ENCODE peak calls at places on chromosome 15, in six cellular contexts. S, M, Z, K, G and H are unnamed samples.

GRCh38 chr15:56734013-56734625 is 810 bp upstream of the ZNF280D start:
- DNase-seq in S (peak; percentile 29), M (no peak), Z (peak; percentile 11), K (no peak), G (no peak), H (no peak)

GRCh38 chr15:69996842-69997478 is 100.8 kb downstream of the TLE3 start:
- DNase-seq in S (no peak), M (no peak), Z (no peak), K (no peak), G (no peak), H (no peak)

GRCh38 chr15:77059761-77060345 is 11.1 kb downstream of the TSPAN3 start:
- DNase-seq in S (peak; percentile 43), M (no peak), Z (peak; percentile 19), K (no peak), G (no peak), H (peak; percentile 52)

GRCh38 chr15:101124731-101125558 is 126.9 kb downstream of the CHSY1 start:
- DNase-seq in S (peak; percentile 99), M (no peak), Z (no peak), K (no peak), G (no peak), H (no peak)

GRCh38 chr15:84980196-84981053 is 1.2 kb upstream of the PDE8A start:
- DNase-seq in S (peak; percentile 87), M (peak; percentile 86), Z (peak; percentile 98), K (peak; percentile 43), G (peak; percentile 79), H (peak; percentile 88)

GRCh38 chr15:66151809-66152208 is 101.7 kb downstream of the MEGF11 start:
- DNase-seq in S (no peak), M (no peak), Z (no peak), K (no peak), G (no peak), H (no peak)

GRCh38 chr15:64010719-64011118 is 35.6 kb downstream of the DAPK2 start:
- DNase-seq in S (peak; percentile 90), M (peak; percentile 90), Z (peak; percentile 83), K (peak; percentile 58), G (no peak), H (peak; percentile 62)

GRCh38 chr15:99174989-99175388 is 70.1 kb downstream of the SYNM start:
- DNase-seq in S (no peak), M (no peak), Z (no peak), K (no peak), G (no peak), H (no peak)

GRCh38 chr15:64653757-64654156 is 121.6 kb downstream of the RBPMS2 start:
- DNase-seq in S (peak; percentile 28), M (no peak), Z (peak; percentile 34), K (no peak), G (no peak), H (no peak)

GRCh38 chr15:32716960-32717289 is 879 bp upstream of the GREM1 start:
- DNase-seq in S (no peak), M (no peak), Z (no peak), K (no peak), G (no peak), H (peak; percentile 44)

GRCh38 chr15:48717458-48717857 is 71.9 kb upstream of the FBN1 start:
- DNase-seq in S (peak; percentile 51), M (no peak), Z (no peak), K (no peak), G (no peak), H (no peak)

GRCh38 chr15:36481156-36481555 is 98.3 kb upstream of the CDIN1 start:
- DNase-seq in S (no peak), M (no peak), Z (no peak), K (no peak), G (no peak), H (no peak)

GRCh38 chr15:54289590-54290136 is 311.4 kb downstream of the UNC13C start:
- DNase-seq in S (no peak), M (no peak), Z (no peak), K (no peak), G (no peak), H (peak; percentile 15)